ENCODE peak calls at places on chromosomes 6 and 20, in nine cellular contexts. V is heart right ventricle, W is mammary epithelial cell, G is EH, N is mesendoderm, Z is BE2C, E is activated T-cell treated with anti-CD3 and anti-CD28 coated beads for 1 hour, X is COR-L47, P is PC-9. L is an unnamed sample.
A peak's percentile ranks its signal among the peaks of the same experiment; 100 is the strongest.

GRCh38 chr6:139029470-139030210 is 1.1 kb downstream of the ABRACL start:
- DNase-seq in P (peak; percentile 11), Z (no peak), E (no peak), X (peak; percentile 11), V (peak; percentile 64), N (peak; percentile 52), W (peak; percentile 19), G (peak; percentile 62), L (peak; percentile 81)

GRCh38 chr6:125868252-125868651 is 77.5 kb downstream of the NCOA7 start:
- DNase-seq in G (no peak), X (no peak), V (no peak), Z (no peak), W (peak; percentile 80), P (no peak), N (no peak), E (no peak), L (no peak)

GRCh38 chr6:48994811-48995210 is 468.2 kb downstream of the MMUT start:
- DNase-seq in G (no peak), N (peak; percentile 40), P (no peak), W (no peak), V (no peak), X (no peak), E (no peak), Z (no peak), L (no peak)

GRCh38 chr6:7042056-7042653 is 65.6 kb upstream of the RREB1 start:
- DNase-seq in W (no peak), P (peak; percentile 33), N (peak; percentile 50), V (no peak), E (no peak), Z (no peak), X (no peak), G (peak; percentile 49), L (no peak)

GRCh38 chr20:41143354-41143753 is 6.0 kb downstream of the PLCG1 start:
- DNase-seq in X (no peak), Z (no peak), V (no peak), G (no peak), N (no peak), P (no peak), E (no peak), W (no peak), L (no peak)

GRCh38 chr20:62832212-62832922 is 15.5 kb downstream of the COL9A3 start:
- DNase-seq in P (no peak), G (no peak), V (no peak), X (no peak), Z (peak; percentile 55), E (no peak), N (peak; percentile 31), W (no peak), L (no peak)

GRCh38 chr20:22816016-22816415 is 219.1 kb upstream of the SSTR4 start:
- DNase-seq in E (no peak), W (no peak), G (no peak), Z (no peak), X (no peak), N (no peak), V (no peak), P (no peak), L (no peak)

GRCh38 chr20:2914160-2914559 is 40.9 kb downstream of the PTPRA start:
- DNase-seq in E (no peak), V (no peak), P (no peak), G (no peak), X (peak; percentile 3), W (peak; percentile 18), N (no peak), Z (no peak), L (no peak)

GRCh38 chr6:117919775-117920492 is 12.9 kb downstream of the SLC35F1 start:
- DNase-seq in G (no peak), E (no peak), X (no peak), N (peak; percentile 69), V (no peak), W (no peak), P (no peak), Z (peak; percentile 38), L (peak; percentile 11)

GRCh38 chr6:84332139-84333034 is 104.9 kb upstream of the CEP162 start:
- DNase-seq in P (no peak), V (no peak), N (no peak), X (no peak), Z (no peak), G (no peak), W (no peak), E (no peak), L (no peak)

GRCh38 chr6:13923527-13924145 is 1.1 kb upstream of the RNF182 start:
- DNase-seq in G (peak; percentile 86), Z (no peak), P (no peak), V (no peak), X (no peak), E (no peak), W (no peak), N (peak; percentile 58), L (peak; percentile 70)

GRCh38 chr6:163729127-163729872 is 314.8 kb downstream of the QKI start:
- DNase-seq in V (no peak), Z (no peak), G (no peak), E (no peak), N (no peak), X (no peak), W (no peak), P (no peak), L (no peak)

GRCh38 chr6:43471399-43471798 is 6.0 kb upstream of the TJAP1 start:
- DNase-seq in P (peak; percentile 25), W (no peak), Z (no peak), G (no peak), N (no peak), E (no peak), X (no peak), V (no peak), L (no peak)